ENCODE peak calls at places on chromosome 18, in five cellular contexts. X, P, E, U and C are unnamed samples.

GRCh38 chr18:3585656-3586509 is 135.9 kb downstream of the TGIF1 start:
- DNase-seq in P (no peak), U (peak), E (peak), X (peak), C (peak)

GRCh38 chr18:3623769-3624545 is 174.0 kb downstream of the TGIF1 start:
- DNase-seq in E (peak), P (no peak), U (peak), X (peak), C (no peak)

GRCh38 chr18:76619342-76620315 is 124.6 kb upstream of the ZNF516 start:
- DNase-seq in P (no peak), X (peak), E (no peak), U (peak), C (no peak)

GRCh38 chr18:58776084-58776483 is 88.6 kb upstream of the ZNF532 start:
- DNase-seq in X (no peak), P (no peak), U (no peak), E (no peak), C (no peak)

GRCh38 chr18:28159055-28159454 is 17.9 kb downstream of the CDH2 start:
- DNase-seq in E (no peak), X (no peak), P (no peak), U (no peak), C (no peak)

GRCh38 chr18:31209041-31209440 is 46.4 kb upstream of the DSC1 start:
- DNase-seq in P (no peak), E (no peak), U (no peak), X (no peak), C (no peak)

GRCh38 chr18:7619676-7620075 is 52.6 kb downstream of the PTPRM start:
- DNase-seq in X (no peak), E (no peak), U (no peak), P (no peak), C (no peak)

GRCh38 chr18:32548688-32549087 is 78.0 kb upstream of the GAREM1 start:
- DNase-seq in X (no peak), P (no peak), U (no peak), E (no peak), C (no peak)

GRCh38 chr18:36887055-36887570 is 58.2 kb downstream of the KIAA1328 start:
- DNase-seq in E (no peak), P (no peak), X (no peak), U (no peak), C (no peak)

GRCh38 chr18:22108674-22109073 is 60.7 kb upstream of the GATA6 start:
- DNase-seq in P (no peak), E (no peak), U (no peak), X (peak), C (no peak)
- TF ChIP-seq CTCF in P (peak), E (no peak), U (no peak), X (peak), C (no peak)

GRCh38 chr18:55763805-55764204 is 175.8 kb upstream of the TCF4 start:
- DNase-seq in X (no peak), E (peak), U (no peak), P (no peak), C (no peak)

GRCh38 chr18:55763298-55763697 is 175.3 kb upstream of the TCF4 start:
- DNase-seq in U (no peak), E (no peak), X (peak), P (no peak), C (no peak)

GRCh38 chr18:55768255-55768654 is 180.3 kb upstream of the TCF4 start:
- DNase-seq in E (no peak), U (no peak), X (no peak), P (no peak), C (no peak)

GRCh38 chr18:55762424-55762823 is 174.4 kb upstream of the TCF4 start:
- DNase-seq in U (no peak), E (no peak), X (no peak), P (no peak), C (no peak)

GRCh38 chr18:55764382-55764781 is 176.4 kb upstream of the TCF4 start:
- DNase-seq in P (no peak), U (no peak), X (peak), E (no peak), C (no peak)
- TF ChIP-seq CTCF in P (no peak), U (no peak), X (no peak), E (no peak), C (no peak)

GRCh38 chr18:11980555-11981382 is 538 bp upstream of the IMPA2 start:
- DNase-seq in X (peak), P (peak), U (peak), E (peak), C (peak)
- TF ChIP-seq CTCF in X (no peak), P (peak), U (peak), E (no peak), C (no peak)

DNA sequence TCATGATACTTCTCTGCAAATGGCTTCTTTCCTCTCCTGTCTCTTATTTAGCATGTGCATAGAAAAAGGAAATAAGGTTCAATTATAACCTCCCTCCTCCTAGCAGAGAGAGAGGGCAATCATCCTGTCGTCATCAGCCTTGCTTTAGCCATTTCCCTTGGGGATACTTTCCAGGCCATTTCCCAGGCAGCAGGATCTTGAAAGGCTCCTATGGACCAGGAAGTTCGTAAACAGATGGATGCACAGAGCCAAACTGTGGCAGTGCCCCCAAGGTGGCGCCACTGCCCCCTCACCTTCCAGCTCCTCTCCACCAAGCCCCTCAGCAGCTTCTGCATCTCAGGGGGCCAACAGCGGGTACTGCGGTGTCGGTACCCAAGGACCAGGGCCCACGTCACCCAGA is 157.4 kb downstream of the DTNA start:
- DNase-seq in X (peak), U (no peak), E (peak), P (no peak), C (no peak)
- TF ChIP-seq CTCF in X (peak), U (no peak), E (peak), P (peak), C (no peak)

GRCh38 chr18:433960-434359 is 66.5 kb downstream of the COLEC12 start:
- DNase-seq in U (no peak), E (no peak), X (no peak), P (no peak), C (no peak)
- TF ChIP-seq CTCF in U (no peak), E (no peak), X (no peak), P (no peak), C (no peak)